ENCODE peak calls at places on chromosome 14, in seven cellular contexts. B is heart left ventricle, T is ovary, M is adrenal gland, X is sigmoid colon, J is right lobe of liver, L is tibial nerve. W is an unnamed sample. For H3K9me3, the result is how much of the 10 kb centered on the place peaks cover.

GRCh38 chr14:32259368-32260013 is 56.4 kb upstream of the RNU6-8 start:
- DNase-seq in B (no peak), T (no peak), M (peak), X (no peak), J (no peak), L (no peak), W (no peak)

GRCh38 chr14:89416002-89416995 is 734 bp downstream of the FOXN3 start:
- DNase-seq in B (peak), T (peak), M (peak), X (peak), J (peak), L (peak), W (peak)

GRCh38 chr14:77208266-77208978 is 26.8 kb downstream of the TMEM63C start:
- DNase-seq in B (peak), T (peak), M (peak), X (no peak), J (peak), L (peak), W (peak)

GRCh38 chr14:31943861-31944255 is 133.2 kb upstream of the ARHGAP5 start:
- DNase-seq in B (no peak), T (no peak), M (no peak), X (no peak), J (no peak), L (no peak), W (no peak)

GRCh38 chr14:52068741-52069616 is at the start of gene NID2:
- DNase-seq in B (peak), T (peak), M (peak), X (peak), J (peak), L (peak), W (peak)

GRCh38 chr14:95513261-95513660 is 3.2 kb downstream of the SYNE3 start:
- DNase-seq in B (no peak), T (no peak), M (peak), X (no peak), J (no peak), L (no peak), W (no peak)

GRCh38 chr14:96149131-96149530 is 55.5 kb upstream of the BDKRB2 start:
- DNase-seq in B (no peak), T (no peak), M (peak), X (no peak), J (no peak), L (no peak), W (no peak)

GRCh38 chr14:101909371-101910096 is 54.8 kb upstream of the DYNC1H1 start:
- DNase-seq in B (no peak), T (no peak), M (no peak), X (no peak), J (no peak), L (no peak), W (no peak)

GRCh38 chr14:65833256-65833880 is 420.8 kb downstream of the FUT8 start:
- DNase-seq in B (no peak), T (no peak), M (peak), X (no peak), J (no peak), L (no peak), W (no peak)

GRCh38 chr14:88189040-88189839 is 133.8 kb downstream of the KCNK10 start:
- DNase-seq in B (no peak), T (peak), M (peak), X (peak), J (peak), L (peak), W (peak)

GRCh38 chr14:68392393-68393085 is 400.3 kb downstream of the ZFP36L1 start:
- DNase-seq in B (peak), T (peak), M (peak), X (peak), J (peak), L (peak), W (peak)

GRCh38 chr14:89332031-89332430 is 85.0 kb downstream of the FOXN3 start:
- DNase-seq in B (no peak), T (no peak), M (no peak), X (no peak), J (no peak), L (no peak), W (no peak)

GRCh38 chr14:55851301-55851700 is 266.9 kb upstream of the PELI2 start:
- DNase-seq in B (no peak), T (no peak), M (no peak), X (no peak), J (no peak), L (no peak), W (no peak)

GRCh38 chr14:60343571-60344071 is 94.6 kb downstream of the PPM1A start:
- DNase-seq in B (no peak), T (no peak), M (no peak), X (no peak), J (no peak), L (no peak), W (no peak)

GRCh38 chr14:76564471-76565119 is 188.7 kb downstream of the ESRRB start:
- DNase-seq in B (no peak), T (no peak), M (no peak), X (no peak), J (no peak), L (no peak), W (no peak)

GRCh38 chr14:34361504-34362011 is 100.5 kb downstream of the SPTSSA start:
- DNase-seq in B (no peak), T (peak), M (peak), X (no peak), J (no peak), L (no peak), W (peak)

GRCh38 chr14:37903561-37904191 is 304.0 kb upstream of the SSTR1 start:
- DNase-seq in B (no peak), T (no peak), M (no peak), X (no peak), J (no peak), L (peak), W (no peak)

GRCh38 chr14:56814468-56815074 is 4.3 kb upstream of the OTX2 start:
- DNase-seq in B (no peak), T (no peak), M (no peak), X (no peak), J (no peak), L (no peak), W (no peak)

GRCh38 chr14:20110438-20110837 is at the start of gene OR4K17:
- DNase-seq in B (no peak), T (no peak), M (no peak), X (no peak), J (no peak), L (no peak), W (no peak)

GRCh38 chr14:54686219-54686870 is 119.4 kb downstream of the SAMD4A start:
- DNase-seq in B (no peak), T (peak), M (peak), X (peak), J (no peak), L (peak), W (peak)

DNA sequence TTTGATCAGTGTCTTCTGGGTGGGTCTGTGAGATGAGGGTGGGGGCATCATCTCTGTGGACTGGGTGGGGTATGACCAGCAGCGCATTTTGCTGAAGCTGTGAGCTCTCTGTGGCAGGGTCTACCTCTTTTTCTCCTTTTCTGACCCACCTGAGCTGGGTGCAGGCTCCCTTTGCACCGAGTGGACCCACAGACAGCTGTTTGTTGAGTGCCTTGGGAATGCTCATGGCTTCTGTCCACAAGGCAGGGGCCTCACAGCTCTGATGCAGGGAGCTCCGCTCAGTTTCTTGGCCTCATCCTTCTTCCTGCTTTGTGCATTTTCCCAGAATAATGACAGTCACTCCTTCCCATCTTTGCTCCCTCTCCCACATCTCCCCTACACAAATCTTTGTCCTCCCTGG is 380.6 kb downstream of the DPF3 start:
- DNase-seq in B (no peak), T (no peak), M (no peak), X (no peak), J (no peak), L (no peak), W (no peak)
- TF ChIP-seq POLR2A in B (no peak), T (no peak), M (no peak), X (no peak), J (no peak), L (no peak), W (no peak)

DNA sequence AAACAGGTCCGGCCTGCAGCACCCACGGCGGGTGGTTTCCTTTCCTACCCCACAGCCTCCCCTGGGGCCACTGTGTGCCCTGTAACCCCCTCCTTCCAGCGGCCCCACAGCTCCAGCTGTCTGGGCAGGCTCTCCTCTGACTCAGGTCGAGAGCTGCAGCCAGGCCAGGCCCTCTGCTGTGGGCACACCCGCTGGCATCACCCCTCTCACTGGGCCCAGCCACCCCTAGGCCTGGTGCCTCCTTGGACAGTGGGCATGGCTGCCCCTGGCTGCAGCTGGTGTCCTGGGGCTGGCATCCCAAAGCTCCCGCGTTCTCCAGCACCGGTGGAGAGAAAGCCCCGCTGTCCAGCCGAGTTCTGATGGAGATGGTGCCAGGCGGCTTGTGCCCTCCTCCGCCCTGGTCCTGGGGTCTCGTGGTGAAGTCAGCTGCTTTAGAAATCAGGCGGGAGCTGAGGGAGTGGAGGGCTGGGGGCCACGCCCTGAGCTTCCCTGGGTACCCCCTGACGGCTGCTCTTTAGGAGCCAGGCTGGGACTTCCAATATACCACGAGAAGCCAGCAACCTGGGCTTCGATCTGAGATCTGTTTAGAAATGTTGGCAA is 114.9 kb downstream of the KIF26A start:
- DNase-seq in B (no peak), T (no peak), M (no peak), X (no peak), J (no peak), L (no peak), W (no peak)
- H3K9me3 ChIP-seq in B (under half), T (under half), M (under half), X (under half), J (under half), L (under half), W (under half)

DNA sequence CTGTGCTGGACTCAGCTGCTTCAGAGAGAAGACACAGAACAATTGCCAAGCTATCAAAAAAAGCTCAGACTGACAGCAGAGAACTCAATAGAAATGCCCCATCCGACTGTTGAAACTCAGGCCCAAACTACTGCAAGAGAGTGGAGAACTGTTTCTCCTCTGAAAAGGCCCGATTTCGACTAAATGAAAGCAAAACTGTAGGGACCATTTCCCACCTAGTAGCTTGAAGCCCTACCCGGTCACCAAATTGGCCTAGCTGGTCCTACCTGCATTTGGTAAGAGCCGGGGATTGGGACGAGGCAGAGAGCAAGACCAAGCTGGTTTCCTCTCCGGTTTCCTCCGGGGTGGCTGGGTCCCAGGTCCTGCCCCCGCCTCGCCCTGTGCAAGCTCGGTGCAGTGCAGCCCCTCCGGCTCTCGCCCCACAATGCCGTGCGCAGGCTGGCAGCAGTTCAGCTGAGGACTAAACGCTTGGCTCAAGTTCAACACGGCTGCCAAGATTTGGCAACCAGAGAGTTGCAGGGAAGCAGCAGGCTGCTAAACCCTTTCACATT is 1180.6 kb downstream of the VRK1 start:
- DNase-seq in B (peak), T (peak), M (peak), X (peak), J (peak), L (peak), W (peak)
- TF ChIP-seq POLR2A in B (no peak), T (no peak), M (no peak), X (no peak), J (no peak), L (no peak), W (no peak)

GRCh38 chr14:27164139-27164538 is 566.3 kb upstream of the NOVA1 start:
- DNase-seq in B (no peak), T (no peak), M (no peak), X (no peak), J (no peak), L (no peak), W (no peak)
- H3K9me3 ChIP-seq in B (under half), T (under half), M (under half), X (under half), J (under half), L (under half), W (under half)

GRCh38 chr14:22886500-22887259 is 3.7 kb downstream of the REM2 start:
- DNase-seq in B (peak), T (peak), M (peak), X (peak), J (no peak), L (peak), W (peak)

GRCh38 chr14:22888662-22889061 is 5.6 kb downstream of the REM2 start:
- DNase-seq in B (no peak), T (no peak), M (no peak), X (no peak), J (no peak), L (no peak), W (no peak)

GRCh38 chr14:22885975-22886374 is 3.0 kb downstream of the REM2 start:
- DNase-seq in B (no peak), T (peak), M (no peak), X (no peak), J (no peak), L (no peak), W (no peak)

GRCh38 chr14:22887990-22888378 is 5.0 kb downstream of the REM2 start:
- DNase-seq in B (no peak), T (no peak), M (no peak), X (no peak), J (no peak), L (no peak), W (no peak)

DNA sequence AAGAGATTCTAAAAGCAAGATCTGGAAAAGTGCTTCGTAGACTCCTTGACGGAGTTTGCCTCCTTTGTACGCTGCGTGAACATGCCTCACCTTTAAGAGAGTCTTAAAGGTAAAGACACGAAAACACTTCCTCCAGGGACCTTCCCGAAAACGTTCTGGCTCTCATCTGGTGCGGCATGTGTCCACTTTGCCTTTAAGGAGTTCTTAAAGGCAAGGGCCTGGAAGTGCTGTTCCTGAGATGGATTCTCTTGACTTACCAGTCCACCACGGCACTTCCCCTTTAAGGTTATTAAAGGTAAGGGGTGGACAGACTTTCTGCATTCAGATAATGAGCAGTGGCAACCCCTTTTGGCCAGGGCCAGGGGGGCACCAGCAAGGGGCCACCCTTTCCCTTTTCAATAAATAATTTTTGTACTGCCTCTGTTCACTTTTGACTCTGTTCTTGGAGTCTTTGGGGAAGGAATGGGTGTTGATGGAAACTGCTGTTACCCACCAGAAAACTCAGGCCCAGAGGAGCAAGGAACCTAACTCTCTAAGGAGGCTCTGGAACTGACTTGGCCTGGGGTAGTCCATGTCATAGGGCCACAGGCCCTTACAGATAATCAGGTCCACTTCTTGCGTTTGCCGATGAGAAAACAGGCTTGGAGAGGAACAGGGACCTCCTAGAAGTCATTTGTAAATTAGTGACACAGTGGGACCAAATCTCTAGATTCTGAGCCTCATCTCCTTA is 4.4 kb downstream of the REM2 start:
- DNase-seq in B (no peak), T (peak), M (peak), X (peak), J (no peak), L (peak), W (peak)
- TF ChIP-seq POLR2A in B (no peak), T (no peak), M (no peak), X (no peak), J (no peak), L (no peak), W (no peak)

GRCh38 chr14:85254718-85255117 is 275.2 kb upstream of the FLRT2 start:
- DNase-seq in B (no peak), T (no peak), M (no peak), X (no peak), J (no peak), L (no peak), W (no peak)
- H3K9me3 ChIP-seq in B (under half), T (under half), M (under half), X (under half), J (under half), L (under half), W (under half)

DNA sequence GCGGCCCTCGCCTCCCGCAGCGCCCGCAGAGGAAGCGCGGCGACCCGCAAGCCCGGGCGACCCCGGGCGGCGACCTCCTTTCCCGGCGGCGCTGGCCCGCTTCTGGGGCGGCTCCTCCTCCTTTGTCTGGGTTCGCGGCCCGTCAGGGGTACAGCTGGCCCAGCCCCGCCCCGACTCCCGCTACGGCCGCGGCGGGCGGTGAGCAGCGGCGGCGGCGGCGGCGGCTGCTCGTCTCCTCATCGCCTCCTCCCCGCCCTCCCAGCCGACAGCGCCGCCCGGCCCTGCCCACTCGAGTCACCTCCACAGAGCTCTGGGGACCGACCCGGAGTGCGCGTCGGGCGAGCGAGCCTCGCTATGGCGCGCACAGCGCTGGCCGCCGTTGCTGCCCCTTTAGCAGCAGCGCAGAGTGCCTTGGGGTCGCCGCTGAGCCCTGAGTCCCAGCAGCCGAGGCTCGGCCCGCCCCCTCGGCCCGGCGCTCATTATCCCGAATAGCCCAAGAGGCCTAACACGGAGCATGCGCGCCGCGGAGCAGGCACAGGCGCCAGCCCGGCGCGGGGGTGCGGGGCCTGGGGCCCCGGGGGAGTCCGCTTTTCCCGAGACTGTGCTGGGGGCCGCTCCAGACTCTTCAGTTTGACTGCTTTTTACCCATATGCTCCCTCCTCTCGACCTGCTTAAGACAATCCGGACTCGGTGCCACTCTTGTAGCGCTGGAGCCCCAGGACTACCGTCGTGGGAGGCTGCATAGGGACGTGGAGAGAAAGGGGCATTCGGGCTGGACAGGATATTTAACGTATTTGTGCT is at the start of gene SOS2:
- DNase-seq in B (peak), T (peak), M (peak), X (peak), J (peak), L (peak), W (peak)
- TF ChIP-seq POLR2A in B (peak), T (peak), M (peak), X (peak), J (peak), L (peak), W (peak)

DNA sequence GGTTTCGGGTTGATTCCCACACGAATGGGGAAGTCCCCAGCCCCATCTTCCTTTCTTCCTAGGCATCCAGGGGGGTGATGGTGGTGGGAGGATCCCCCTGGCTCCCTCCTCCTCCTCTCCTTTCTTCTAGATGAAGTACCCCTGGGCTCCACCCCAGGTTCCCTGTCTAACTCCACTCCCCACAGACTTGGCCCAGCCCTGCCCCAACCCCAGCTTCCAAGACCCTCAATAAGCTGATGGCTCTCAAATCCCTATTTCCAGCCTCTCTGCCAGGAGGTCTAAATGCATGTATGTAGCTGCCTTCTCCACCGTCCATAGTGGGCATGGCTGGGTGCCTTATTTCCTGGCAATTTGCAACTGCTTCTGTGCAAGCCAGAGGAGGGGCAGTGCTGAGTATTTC is 383.7 kb downstream of the BCL11B start:
- DNase-seq in B (no peak), T (no peak), M (no peak), X (no peak), J (no peak), L (no peak), W (no peak)
- H3K9me3 ChIP-seq in B (under half), T (under half), M (under half), X (under half), J (under half), L (under half), W (under half)

DNA sequence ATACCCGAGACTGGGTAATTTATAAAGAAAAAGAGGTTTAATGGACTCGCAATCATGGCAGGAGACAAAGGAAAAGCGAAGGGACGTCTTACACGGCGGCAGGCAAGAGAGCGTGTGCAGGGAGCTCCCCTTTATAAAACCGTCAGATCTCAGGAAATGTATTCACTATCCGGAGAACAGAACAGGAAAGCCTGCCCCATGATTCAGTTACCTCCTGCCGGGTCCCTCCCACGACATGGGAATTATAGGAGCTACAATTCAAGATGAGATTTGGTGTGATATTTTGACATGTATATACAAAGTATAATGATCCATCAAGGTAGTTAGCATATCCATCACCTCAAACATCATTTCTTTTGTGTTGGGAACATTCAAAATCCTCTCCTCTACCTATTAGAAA is 2.3 kb upstream of the CDCA4 start:
- DNase-seq in B (no peak), T (no peak), M (no peak), X (no peak), J (no peak), L (no peak), W (no peak)
- TF ChIP-seq POLR2A in B (no peak), T (no peak), M (no peak), X (no peak), J (no peak), L (no peak), W (no peak)

GRCh38 chr14:29861996-29862395 is 65.7 kb downstream of the PRKD1 start:
- DNase-seq in B (no peak), T (no peak), M (no peak), X (no peak), J (no peak), L (no peak), W (no peak)
- H3K9me3 ChIP-seq in B (under half), T (under half), M (under half), X (under half), J (under half), L (under half), W (under half)